ENCODE peak calls at places on chromosomes 6 and 20, in seven cellular contexts. V is heart left ventricle, R is heart right ventricle, P is osteoblast, O is GM23338, L is Peyer's patch, D is aorta. Q is an unnamed sample.

GRCh38 chr20:50085481-50086365 is 27.2 kb downstream of the UBE2V1 start:
- DNase-seq in P (peak), L (peak), V (no peak), O (peak), R (no peak), D (no peak), Q (peak)

GRCh38 chr20:23387118-23387443 is 25.1 kb downstream of the GZF1 start:
- DNase-seq in R (no peak), O (no peak), L (no peak), V (no peak), P (no peak), D (no peak), Q (no peak)

GRCh38 chr6:30556964-30557682 is at the start of gene PRR3:
- DNase-seq in P (peak), O (peak), V (peak), D (peak), L (peak), R (peak), Q (peak)

GRCh38 chr20:12067686-12068085 is 150.0 kb downstream of the BTBD3 start:
- DNase-seq in D (no peak), P (no peak), L (no peak), O (no peak), R (no peak), V (no peak), Q (no peak)

GRCh38 chr20:12270863-12271262 is 353.2 kb downstream of the BTBD3 start:
- DNase-seq in O (peak), L (no peak), R (no peak), P (no peak), V (no peak), D (no peak), Q (no peak)

GRCh38 chr6:18742406-18742805 is 355.3 kb downstream of the RNF144B start:
- DNase-seq in D (no peak), P (no peak), V (no peak), R (no peak), O (no peak), L (no peak), Q (no peak)

GRCh38 chr20:13953227-13953626 is 37.2 kb downstream of the SEL1L2 start:
- DNase-seq in R (no peak), D (no peak), V (no peak), P (no peak), O (peak), L (no peak), Q (no peak)

GRCh38 chr20:37947943-37948342 is 45.0 kb downstream of the VSTM2L start:
- DNase-seq in L (no peak), O (no peak), R (no peak), P (no peak), D (no peak), V (no peak), Q (no peak)

GRCh38 chr20:300345-300744 is 3.0 kb downstream of the ZCCHC3 start:
- DNase-seq in D (peak), P (no peak), R (no peak), L (no peak), V (no peak), O (peak), Q (no peak)

GRCh38 chr6:126054258-126054702 is 67.9 kb downstream of the TRMT11 start:
- DNase-seq in R (no peak), V (no peak), P (no peak), L (no peak), O (no peak), D (no peak), Q (no peak)

GRCh38 chr20:45341579-45341938 is 6.7 kb downstream of the SDC4 start:
- DNase-seq in V (no peak), L (no peak), D (no peak), R (no peak), P (no peak), O (no peak), Q (no peak)

GRCh38 chr6:148521586-148521985 is 178.9 kb downstream of the SASH1 start:
- DNase-seq in D (no peak), R (no peak), O (no peak), V (no peak), L (no peak), P (no peak), Q (no peak)

GRCh38 chr20:44572551-44573500 is 9.6 kb upstream of the PKIG start:
- DNase-seq in L (no peak), O (no peak), R (peak), D (no peak), V (peak), P (peak), Q (no peak)

GRCh38 chr6:159044899-159045727 is at the start of gene TAGAP:
- DNase-seq in L (peak), O (no peak), R (peak), P (no peak), V (peak), D (no peak), Q (peak)

GRCh38 chr20:4949833-4950178 is 51.5 kb downstream of the SLC23A2 start:
- DNase-seq in L (no peak), V (no peak), D (no peak), R (no peak), O (peak), P (no peak), Q (no peak)

GRCh38 chr6:56647172-56647762 is 4.6 kb upstream of the DST start:
- DNase-seq in V (no peak), P (no peak), L (no peak), D (no peak), R (no peak), O (no peak), Q (no peak)

GRCh38 chr20:59634435-59635005 is 30.2 kb downstream of the PHACTR3 start:
- DNase-seq in P (no peak), R (no peak), D (peak), L (no peak), V (no peak), O (no peak), Q (no peak)

GRCh38 chr6:14524319-14524718 is 406.7 kb downstream of the CD83 start:
- DNase-seq in L (no peak), R (no peak), P (peak), O (no peak), D (no peak), V (peak), Q (no peak)

GRCh38 chr6:147099974-147100373 is 104.2 kb upstream of the STXBP5 start:
- DNase-seq in R (no peak), O (no peak), P (peak), L (no peak), D (no peak), V (no peak), Q (no peak)

GRCh38 chr6:129699661-129700060 is 10.3 kb downstream of the ARHGAP18 start:
- DNase-seq in V (no peak), L (no peak), R (no peak), P (no peak), O (no peak), D (no peak), Q (no peak)

GRCh38 chr6:47478233-47479155 is 905 bp downstream of the CD2AP start:
- DNase-seq in V (no peak), P (peak), L (no peak), O (peak), D (no peak), R (no peak), Q (no peak)

GRCh38 chr6:149452062-149452939 is 32.5 kb downstream of the ZC3H12D start:
- DNase-seq in L (no peak), R (no peak), P (no peak), V (no peak), O (no peak), D (peak), Q (no peak)

GRCh38 chr20:25672659-25673058 is 24.0 kb downstream of the ZNF337 start:
- DNase-seq in O (no peak), R (no peak), D (no peak), P (no peak), L (no peak), V (no peak), Q (no peak)

GRCh38 chr6:106089981-106090380 is 3.8 kb downstream of the PRDM1 start:
- DNase-seq in L (no peak), R (no peak), P (no peak), D (no peak), O (no peak), V (no peak), Q (no peak)

GRCh38 chr6:33014841-33015634 is 5.6 kb upstream of the HLA-DOA start:
- DNase-seq in L (peak), R (no peak), V (peak), O (peak), P (peak), D (peak), Q (peak)

GRCh38 chr20:36614781-36615557 is 9.4 kb downstream of the RAB5IF start:
- DNase-seq in R (no peak), D (no peak), O (no peak), L (no peak), V (no peak), P (peak), Q (no peak)

GRCh38 chr20:20368414-20369352 is 779 bp downstream of the INSM1 start:
- DNase-seq in O (peak), V (no peak), L (no peak), R (no peak), D (no peak), P (peak), Q (no peak)

GRCh38 chr20:43583982-43584432 is 6.7 kb upstream of the IFT52 start:
- DNase-seq in R (peak), O (no peak), D (peak), P (peak), V (peak), L (peak), Q (no peak)

GRCh38 chr6:166417285-166417691 is 34.5 kb upstream of the MPC1 start:
- DNase-seq in D (peak), L (peak), O (no peak), V (no peak), P (no peak), R (no peak), Q (peak)

GRCh38 chr6:53714888-53715287 is 49.3 kb upstream of the KLHL31 start:
- DNase-seq in D (no peak), V (no peak), R (no peak), L (no peak), P (no peak), O (no peak), Q (no peak)

GRCh38 chr20:63215101-63216040 is 560 bp downstream of the YTHDF1 start:
- DNase-seq in L (no peak), P (peak), R (no peak), D (no peak), V (no peak), O (peak), Q (no peak)

GRCh38 chr6:149443411-149444181 is 41.2 kb downstream of the ZC3H12D start:
- DNase-seq in V (no peak), D (peak), O (no peak), L (no peak), R (no peak), P (no peak), Q (no peak)

GRCh38 chr6:27188206-27188884 is 59.2 kb upstream of the PRSS16 start:
- DNase-seq in D (peak), V (peak), P (peak), R (peak), L (peak), O (peak), Q (no peak)

GRCh38 chr6:109182590-109182989 is 87.3 kb downstream of the CEP57L1 start:
- DNase-seq in D (no peak), V (no peak), L (no peak), P (no peak), R (no peak), O (no peak), Q (no peak)

GRCh38 chr6:134289204-134289575 is 28.7 kb downstream of the SGK1 start:
- DNase-seq in V (no peak), R (no peak), P (no peak), D (no peak), O (no peak), L (no peak), Q (no peak)

GRCh38 chr20:62875419-62876355 is 14.1 kb upstream of the TCFL5 start:
- DNase-seq in R (peak), O (peak), D (peak), V (peak), L (peak), P (peak), Q (no peak)

GRCh38 chr20:51752343-51752951 is 15.7 kb downstream of the ATP9A start:
- DNase-seq in R (no peak), L (no peak), D (peak), P (peak), O (no peak), V (no peak), Q (no peak)

GRCh38 chr20:51747182-51747911 is 20.8 kb downstream of the ATP9A start:
- DNase-seq in V (no peak), R (no peak), O (no peak), P (no peak), L (peak), D (peak), Q (no peak)

GRCh38 chr20:51750770-51751388 is 17.3 kb downstream of the ATP9A start:
- DNase-seq in V (no peak), P (no peak), L (no peak), D (peak), O (no peak), R (no peak), Q (no peak)

GRCh38 chr20:51749674-51750036 is 18.5 kb downstream of the ATP9A start:
- DNase-seq in V (no peak), P (peak), D (no peak), R (no peak), L (no peak), O (no peak), Q (no peak)

DNA sequence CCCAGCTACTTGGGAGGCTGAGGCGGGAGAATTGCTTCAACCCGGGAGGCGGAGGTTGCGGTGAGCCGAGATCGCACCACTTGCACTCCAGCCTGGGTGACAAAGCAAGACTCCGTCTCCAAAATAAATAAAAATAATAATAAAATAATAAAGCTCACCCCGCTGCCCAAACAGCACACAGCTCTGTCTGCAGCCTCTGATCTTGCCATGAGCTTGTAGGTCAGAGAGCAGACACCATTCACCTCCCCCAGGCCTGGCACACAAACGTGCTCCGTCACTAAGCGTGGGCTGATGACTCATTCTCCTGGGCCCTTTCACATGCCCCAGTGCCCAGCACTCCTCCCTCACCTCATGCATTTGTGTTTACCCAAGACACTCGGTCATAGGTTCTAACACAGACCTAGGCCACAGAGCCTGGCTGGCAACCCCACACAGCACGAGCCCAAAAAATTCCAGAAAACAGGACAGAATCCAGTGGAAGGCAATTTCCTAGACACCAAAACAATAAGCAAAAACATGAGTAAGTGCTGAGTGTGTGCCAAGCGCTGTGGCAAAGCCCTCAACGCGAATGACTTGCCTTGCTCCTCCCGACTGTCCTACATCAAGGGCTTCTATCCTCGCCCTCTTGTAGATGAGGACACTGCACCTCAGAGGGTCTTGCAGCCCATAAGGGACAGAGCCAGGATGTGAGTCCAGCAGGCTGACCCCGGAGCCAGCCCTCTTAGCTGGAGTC is 18.0 kb downstream of the ATP9A start:
- DNase-seq in L (peak), V (peak), D (peak), P (peak), O (no peak), R (peak), Q (no peak)
- H3K4me3 ChIP-seq in L (no peak), V (no peak), D (no peak), P (peak), O (no peak), R (no peak), Q (no peak)

GRCh38 chr6:6836609-6837406 is 248.3 kb downstream of the LY86 start:
- DNase-seq in V (no peak), D (no peak), R (no peak), P (no peak), O (no peak), L (no peak), Q (no peak)
- H3K27ac ChIP-seq in V (no peak), D (no peak), R (no peak), P (no peak), O (no peak), L (no peak), Q (no peak)

DNA sequence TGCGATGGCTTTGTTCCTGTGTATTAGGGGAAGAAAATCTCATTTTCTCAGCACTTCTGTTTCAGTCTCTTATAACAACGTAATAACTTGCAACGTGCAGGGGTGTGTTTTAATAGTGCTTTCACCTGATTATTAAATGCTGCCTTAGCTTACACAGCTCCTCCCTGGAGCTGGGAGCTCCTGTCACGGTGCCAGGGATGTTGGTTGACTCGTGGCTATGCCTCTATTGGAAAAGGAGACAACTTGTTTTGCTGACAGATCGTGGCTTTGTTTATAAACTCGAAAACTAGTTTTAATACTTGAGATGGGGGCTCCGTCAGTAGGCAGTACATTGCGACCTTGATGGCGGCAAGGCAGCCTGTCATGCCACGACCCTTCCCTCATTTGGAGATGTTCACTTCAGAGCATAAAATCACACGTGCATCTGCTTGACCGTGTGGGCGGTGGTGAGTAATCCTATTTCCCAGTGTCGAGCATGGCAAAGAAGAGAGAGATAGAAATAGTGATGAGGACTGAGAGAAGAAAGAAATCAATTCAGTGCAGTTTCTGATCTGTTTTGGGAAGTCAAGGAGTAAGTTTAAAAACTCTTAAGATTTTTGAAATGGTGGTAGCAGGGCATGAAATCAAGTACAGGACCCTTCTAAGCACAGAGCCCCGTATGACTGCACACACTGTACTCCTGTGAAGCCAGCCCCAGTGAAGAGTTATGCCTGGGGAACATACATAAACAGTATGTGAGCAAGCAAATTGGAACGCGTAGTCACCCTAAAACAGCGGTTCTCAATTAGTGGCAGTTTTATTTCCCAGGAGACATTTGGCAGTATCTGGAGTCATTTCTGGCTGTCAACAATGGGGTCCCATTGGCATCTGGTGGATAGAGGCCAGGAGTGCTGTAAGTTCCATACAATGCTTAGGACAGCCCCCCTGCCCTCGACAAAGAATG is 147.2 kb downstream of the DOK5 start:
- DNase-seq in L (no peak), R (no peak), D (no peak), P (no peak), V (no peak), O (no peak), Q (no peak)
- H3K4me3 ChIP-seq in L (no peak), R (no peak), D (no peak), P (no peak), V (no peak), O (no peak), Q (no peak)

GRCh38 chr6:37868447-37868825 is 48.9 kb downstream of the ZFAND3 start:
- DNase-seq in O (no peak), P (peak), D (no peak), R (no peak), V (no peak), L (no peak), Q (no peak)
- H3K27ac ChIP-seq in O (no peak), P (peak), D (no peak), R (no peak), V (no peak), L (no peak), Q (no peak)

Q was measured in effector memory CD4-positive, alpha-beta T cell.